ENCODE peak calls at places on chromosome 21, in five cellular contexts. D is IMR-90, P is stomach, O is H1, W is heart left ventricle. A is an unnamed sample.

GRCh38 chr21:37483776-37484175 is 117.2 kb downstream of the DYRK1A start:
- DNase-seq in D (no peak), P (no peak), O (peak), W (no peak), A (no peak)

GRCh38 chr21:27206368-27206982 is 239.6 kb upstream of the ADAMTS5 start:
- DNase-seq in D (peak), P (no peak), O (peak), W (no peak), A (no peak)

GRCh38 chr21:15063081-15063820 is 1.5 kb downstream of the NRIP1 start:
- DNase-seq in D (peak), P (no peak), O (no peak), W (no peak), A (no peak)

GRCh38 chr21:27149034-27149433 is 182.1 kb upstream of the ADAMTS5 start:
- DNase-seq in D (peak), P (no peak), O (no peak), W (no peak), A (no peak)

GRCh38 chr21:33543505-33544129 is 779 bp downstream of the SON start:
- DNase-seq in D (no peak), P (peak), O (no peak), W (peak), A (peak)

GRCh38 chr21:31203371-31204054 is 140.5 kb downstream of the TIAM1 start:
- DNase-seq in D (peak), P (no peak), O (no peak), W (no peak), A (no peak)

GRCh38 chr21:29303301-29303700 is 4.6 kb downstream of the BACH1 start:
- DNase-seq in D (no peak), P (no peak), O (no peak), W (no peak), A (no peak)

GRCh38 chr21:37257967-37258877 is 8.9 kb downstream of the VPS26C start:
- DNase-seq in D (peak), P (peak), O (no peak), W (peak), A (peak)

GRCh38 chr21:14913576-14914146 is 151.1 kb downstream of the NRIP1 start:
- DNase-seq in D (peak), P (no peak), O (no peak), W (no peak), A (no peak)

GRCh38 chr21:27586986-27587385 is 620.1 kb upstream of the ADAMTS5 start:
- DNase-seq in D (no peak), P (no peak), O (no peak), W (no peak), A (no peak)

GRCh38 chr21:26814374-26814773 is 30.8 kb downstream of the ADAMTS1 start:
- DNase-seq in D (peak), P (no peak), O (no peak), W (no peak), A (no peak)

GRCh38 chr21:34260598-34260997 is 103.2 kb upstream of the KCNE2 start:
- DNase-seq in D (no peak), P (no peak), O (no peak), W (no peak), A (no peak)

GRCh38 chr21:36542312-36543101 is 62.6 kb upstream of the CLDN14 start:
- DNase-seq in D (no peak), P (peak), O (peak), W (no peak), A (no peak)

GRCh38 chr21:42059141-42059540 is 12.0 kb upstream of the UMODL1 start:
- DNase-seq in D (no peak), P (no peak), O (no peak), W (no peak), A (no peak)
- H3K27ac ChIP-seq in D (peak), P (no peak), O (no peak), W (no peak), A (no peak)

GRCh38 chr21:39388811-39389155 is 39.9 kb upstream of the HMGN1 start:
- DNase-seq in D (no peak), P (no peak), O (no peak), W (no peak), A (no peak)

GRCh38 chr21:39387461-39388037 is 38.7 kb upstream of the HMGN1 start:
- DNase-seq in D (peak), P (peak), O (peak), W (peak), A (peak)

GRCh38 chr21:39386194-39386593 is 37.3 kb upstream of the HMGN1 start:
- DNase-seq in D (no peak), P (peak), O (no peak), W (peak), A (peak)

GRCh38 chr21:39386899-39387298 is 38.0 kb upstream of the HMGN1 start:
- DNase-seq in D (no peak), P (no peak), O (no peak), W (no peak), A (no peak)

GRCh38 chr21:39388038-39388810 is 39.3 kb upstream of the HMGN1 start:
- DNase-seq in D (peak), P (peak), O (peak), W (peak), A (peak)
- TF ChIP-seq POLR2A in D (no peak), P (no peak), O (no peak), W (no peak), A (no peak)

GRCh38 chr21:44918581-44919033 is 2.1 kb downstream of the ITGB2 start:
- DNase-seq in D (no peak), P (no peak), O (no peak), W (peak), A (no peak)

GRCh38 chr21:44920694-44921604 is at the start of gene ITGB2:
- DNase-seq in D (no peak), P (peak), O (no peak), W (peak), A (no peak)

GRCh38 chr21:44921928-44922327 is 1.2 kb upstream of the ITGB2 start:
- DNase-seq in D (no peak), P (no peak), O (no peak), W (no peak), A (no peak)

GRCh38 chr21:44919111-44919912 is 1.4 kb downstream of the ITGB2 start:
- DNase-seq in D (no peak), P (no peak), O (no peak), W (peak), A (no peak)

GRCh38 chr21:44919913-44920693 is 596 bp downstream of the ITGB2 start:
- DNase-seq in D (no peak), P (no peak), O (no peak), W (peak), A (no peak)
- H3K4me3 ChIP-seq in D (no peak), P (peak), O (no peak), W (peak), A (peak)

GRCh38 chr21:39086547-39086946 is 96.7 kb downstream of the PSMG1 start:
- DNase-seq in D (no peak), P (no peak), O (no peak), W (no peak), A (no peak)

GRCh38 chr21:39083377-39084008 is 99.8 kb downstream of the PSMG1 start:
- DNase-seq in D (no peak), P (peak), O (no peak), W (no peak), A (no peak)

GRCh38 chr21:39084073-39084472 is 99.2 kb downstream of the PSMG1 start:
- DNase-seq in D (no peak), P (no peak), O (no peak), W (no peak), A (no peak)

GRCh38 chr21:39085843-39086415 is 97.3 kb downstream of the PSMG1 start:
- DNase-seq in D (no peak), P (no peak), O (no peak), W (no peak), A (no peak)

DNA sequence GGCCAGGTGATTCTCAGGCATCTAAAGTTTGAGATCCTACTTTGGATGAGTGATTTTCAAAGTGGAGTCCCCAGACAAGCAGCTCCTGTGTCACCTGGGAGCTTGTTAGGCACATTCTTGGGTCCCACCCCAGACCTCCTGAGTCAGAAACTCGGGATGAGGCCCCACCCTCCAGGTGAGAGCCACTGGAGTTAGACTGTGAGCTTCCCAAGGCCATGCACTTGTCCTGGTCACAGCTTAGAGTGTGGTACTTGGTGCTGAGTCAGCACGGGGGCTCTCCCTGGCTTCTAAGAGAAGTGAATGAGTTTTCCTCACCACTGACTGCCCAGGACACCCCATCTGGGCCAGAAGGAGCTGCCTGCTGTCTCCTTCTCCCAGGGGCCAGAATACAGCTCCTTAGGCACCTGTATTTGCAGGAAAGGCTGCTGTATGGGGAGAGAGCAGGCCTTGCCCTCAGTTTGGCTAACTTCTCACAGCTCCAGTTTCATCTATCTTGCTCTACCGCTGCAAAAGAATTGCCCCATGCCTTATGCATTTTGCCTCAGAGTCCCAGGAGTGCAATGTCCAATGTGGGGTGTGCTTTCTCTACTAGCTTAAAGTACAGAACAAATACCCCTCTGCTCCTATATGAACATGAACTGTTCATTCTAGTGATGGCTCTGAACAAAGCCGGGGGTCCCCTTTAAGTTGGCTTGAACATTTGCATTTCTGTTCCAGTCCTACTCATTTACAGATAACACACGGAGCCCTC is 98.1 kb downstream of the PSMG1 start:
- DNase-seq in D (no peak), P (no peak), O (no peak), W (no peak), A (no peak)
- H3K27ac ChIP-seq in D (no peak), P (no peak), O (no peak), W (no peak), A (no peak)

GRCh38 chr21:32412162-32412997 is at the start of gene EVA1C:
- DNase-seq in D (peak), P (peak), O (no peak), W (peak), A (peak)
- TF ChIP-seq POLR2A in D (no peak), P (no peak), O (no peak), W (peak), A (no peak)

GRCh38 chr21:43292041-43292865 is 123.4 kb downstream of the CRYAA start:
- DNase-seq in D (no peak), P (no peak), O (no peak), W (peak), A (no peak)

GRCh38 chr21:43289966-43290365 is 121.2 kb downstream of the CRYAA start:
- DNase-seq in D (no peak), P (no peak), O (no peak), W (peak), A (no peak)

GRCh38 chr21:43289442-43289841 is 120.6 kb downstream of the CRYAA start:
- DNase-seq in D (no peak), P (no peak), O (no peak), W (no peak), A (no peak)

GRCh38 chr21:43291347-43291950 is 122.6 kb downstream of the CRYAA start:
- DNase-seq in D (no peak), P (no peak), O (no peak), W (peak), A (no peak)

GRCh38 chr21:43290529-43291346 is 121.9 kb downstream of the CRYAA start:
- DNase-seq in D (no peak), P (no peak), O (no peak), W (peak), A (no peak)
- H3K4me3 ChIP-seq in D (no peak), P (no peak), O (no peak), W (no peak), A (no peak)

GRCh38 chr21:19981938-19982337 is 1016.3 kb upstream of the NCAM2 start:
- DNase-seq in D (no peak), P (no peak), O (no peak), W (no peak), A (no peak)
- H3K27ac ChIP-seq in D (no peak), P (no peak), O (no peak), W (no peak), A (no peak)

DNA sequence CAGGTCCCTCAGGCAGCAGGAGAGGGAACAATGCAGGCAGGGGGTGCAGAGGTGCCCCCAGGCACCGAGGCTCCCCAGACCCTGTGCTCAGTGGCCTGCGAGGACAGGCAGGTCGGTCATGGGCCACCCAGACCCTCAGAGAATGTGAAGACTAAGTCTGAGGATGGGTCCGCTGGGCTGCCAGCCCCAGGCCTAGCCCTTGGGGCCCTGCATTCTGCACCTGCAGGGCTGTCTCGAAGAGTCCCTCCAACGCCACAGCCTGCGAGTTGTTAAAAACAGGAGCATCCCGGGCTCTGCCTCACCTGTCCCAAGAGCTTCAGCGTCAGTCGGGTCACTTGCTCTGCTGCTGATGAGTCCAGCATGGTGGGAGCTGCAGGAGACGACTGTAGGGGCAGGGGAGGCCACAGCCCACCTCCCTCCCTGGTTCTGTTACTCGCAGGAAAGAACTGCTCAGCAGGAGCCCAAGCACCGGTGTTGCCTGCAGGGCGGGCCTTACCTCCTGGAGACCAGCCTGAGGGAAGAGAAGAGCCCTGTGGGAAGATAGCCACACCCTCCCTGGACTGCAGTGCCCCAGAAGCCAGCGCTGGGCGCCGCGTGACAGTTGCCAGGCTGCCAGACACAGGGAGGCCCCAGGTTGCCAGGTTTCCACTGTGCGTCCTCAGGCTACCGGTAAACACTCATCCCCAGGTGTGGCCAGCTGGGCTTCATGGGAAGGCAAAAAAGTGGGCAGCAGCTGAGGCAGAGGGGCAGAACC is 5.8 kb downstream of the C21orf58 start:
- DNase-seq in D (no peak), P (no peak), O (no peak), W (peak), A (no peak)
- TF ChIP-seq POLR2A in D (no peak), P (no peak), O (no peak), W (no peak), A (no peak)